ENCODE peak calls at places on chromosome 5, in five cellular contexts. O is RCC 7860, A is mammary epithelial cell, Q is ACHN, S is NCI-H2081. L is an unnamed sample.
A peak's percentile ranks its signal among the peaks of the same experiment; 100 is the strongest.

GRCh38 chr5:24401767-24402166 is 243.0 kb downstream of the CDH10 start:
- DNase-seq in O (peak; percentile 35), A (peak; percentile 15), Q (peak; percentile 29), S (no peak), L (no peak)

GRCh38 chr5:178152491-178153444 is 917 bp downstream of the NHP2 start:
- DNase-seq in O (no peak), A (no peak), Q (no peak), S (no peak), L (peak; percentile 21)

GRCh38 chr5:56402273-56403223 is 169.4 kb upstream of the ANKRD55 start:
- DNase-seq in O (no peak), A (no peak), Q (no peak), S (no peak), L (no peak)

GRCh38 chr5:56812110-56812509 is 3.2 kb upstream of the MAP3K1 start:
- DNase-seq in O (peak; percentile 19), A (peak; percentile 11), Q (peak; percentile 20), S (no peak), L (no peak)

GRCh38 chr5:108747111-108748009 is at the start of gene FER:
- DNase-seq in O (peak; percentile 89), A (peak; percentile 94), Q (peak; percentile 90), S (no peak), L (peak; percentile 40)

GRCh38 chr5:178231736-178232123 is 872 bp downstream of the PHYKPL start:
- DNase-seq in O (no peak), A (no peak), Q (no peak), S (no peak), L (peak; percentile 30)

GRCh38 chr5:139287890-139288635 is 5.5 kb upstream of the MATR3 start:
- DNase-seq in O (no peak), A (no peak), Q (no peak), S (no peak), L (no peak)

GRCh38 chr5:73996181-73996770 is 370.3 kb downstream of the ARHGEF28 start:
- DNase-seq in O (no peak), A (no peak), Q (no peak), S (no peak), L (no peak)

GRCh38 chr5:74576941-74577456 is 63.5 kb downstream of the ENC1 start:
- DNase-seq in O (peak; percentile 39), A (peak; percentile 44), Q (peak; percentile 21), S (no peak), L (peak; percentile 57)

GRCh38 chr5:136169218-136169617 is 23.7 kb downstream of the SMIM32 start:
- DNase-seq in O (no peak), A (no peak), Q (no peak), S (no peak), L (no peak)

GRCh38 chr5:111655169-111655924 is 101.6 kb downstream of the NREP start:
- DNase-seq in O (no peak), A (peak; percentile 12), Q (no peak), S (no peak), L (no peak)

GRCh38 chr5:171306141-171306540 is 2.9 kb upstream of the TLX3 start:
- DNase-seq in O (no peak), A (no peak), Q (no peak), S (no peak), L (no peak)

GRCh38 chr5:33737697-33738096 is 154.1 kb downstream of the ADAMTS12 start:
- DNase-seq in O (no peak), A (no peak), Q (no peak), S (no peak), L (no peak)

GRCh38 chr5:141811287-141812155 is 66.7 kb downstream of the PCDH1 start:
- DNase-seq in O (no peak), A (no peak), Q (peak; percentile 12), S (no peak), L (peak; percentile 35)

GRCh38 chr5:158287643-158288228 is 428.8 kb upstream of the CLINT1 start:
- DNase-seq in O (peak; percentile 32), A (peak; percentile 52), Q (no peak), S (no peak), L (no peak)

GRCh38 chr5:160260881-160261815 is 31.8 kb downstream of the FABP6 start:
- DNase-seq in O (peak; percentile 70), A (no peak), Q (no peak), S (no peak), L (peak; percentile 87)

GRCh38 chr5:115068239-115069086 is 101.2 kb downstream of the TRIM36 start:
- DNase-seq in O (peak; percentile 69), A (peak; percentile 70), Q (peak; percentile 34), S (no peak), L (no peak)

GRCh38 chr5:177601126-177601525 is 1.2 kb downstream of the B4GALT7 start:
- DNase-seq in O (no peak), A (no peak), Q (no peak), S (no peak), L (no peak)